ENCODE peak calls at places on chromosomes 11 and 22, in five cellular contexts. One of them, this sample, is unnamed.

GRCh38 chr11:2360081-2360642 is 16.9 kb upstream of the CD81 start:
- DNase-seq in ACHN: no peak
- DNase-seq in stimulated activated CD4-positive, alpha-beta T cell treated with anti-CD3 and anti-CD28 coated beads, Interleukin-2, amount 100 ng/mL, for 24 hours: no peak
- DNase-seq in NCI-H345: no peak
- DNase-seq in T-cell: no peak
- DNase-seq in this sample: no peak

GRCh38 chr11:13184295-13184794 is 93.2 kb upstream of the BMAL1 start:
- DNase-seq in ACHN: no peak
- DNase-seq in T-cell: no peak
- DNase-seq in stimulated activated CD4-positive, alpha-beta T cell treated with anti-CD3 and anti-CD28 coated beads, Interleukin-2, amount 100 ng/mL, for 24 hours: no peak
- DNase-seq in NCI-H345: no peak
- DNase-seq in this sample: no peak

GRCh38 chr11:102237096-102237735 is 80.1 kb upstream of the BIRC3 start:
- DNase-seq in stimulated activated CD4-positive, alpha-beta T cell treated with anti-CD3 and anti-CD28 coated beads, Interleukin-2, amount 100 ng/mL, for 24 hours: no peak
- DNase-seq in NCI-H345: no peak
- DNase-seq in T-cell: no peak
- DNase-seq in ACHN: no peak
- DNase-seq in this sample: no peak

GRCh38 chr11:115654792-115655191 is 150.6 kb upstream of the CADM1 start:
- DNase-seq in NCI-H345: no peak
- DNase-seq in stimulated activated CD4-positive, alpha-beta T cell treated with anti-CD3 and anti-CD28 coated beads, Interleukin-2, amount 100 ng/mL, for 24 hours: no peak
- DNase-seq in ACHN: no peak
- DNase-seq in T-cell: no peak
- DNase-seq in this sample: no peak

GRCh38 chr11:130897262-130898182 is 18.8 kb downstream of the SNX19 start:
- DNase-seq in ACHN: peak; percentile 90
- DNase-seq in T-cell: no peak
- DNase-seq in stimulated activated CD4-positive, alpha-beta T cell treated with anti-CD3 and anti-CD28 coated beads, Interleukin-2, amount 100 ng/mL, for 24 hours: no peak
- DNase-seq in NCI-H345: no peak
- DNase-seq in this sample: peak; percentile 76

GRCh38 chr11:122215244-122215992 is 99.4 kb upstream of the BLID start:
- DNase-seq in T-cell: no peak
- DNase-seq in NCI-H345: peak; percentile 57
- DNase-seq in ACHN: peak; percentile 39
- DNase-seq in stimulated activated CD4-positive, alpha-beta T cell treated with anti-CD3 and anti-CD28 coated beads, Interleukin-2, amount 100 ng/mL, for 24 hours: peak; percentile 52
- DNase-seq in this sample: peak; percentile 73

GRCh38 chr11:66045177-66045639 is 3.8 kb downstream of the GAL3ST3 start:
- DNase-seq in ACHN: peak; percentile 71
- DNase-seq in T-cell: peak; percentile 81
- DNase-seq in NCI-H345: peak; percentile 87
- DNase-seq in stimulated activated CD4-positive, alpha-beta T cell treated with anti-CD3 and anti-CD28 coated beads, Interleukin-2, amount 100 ng/mL, for 24 hours: peak; percentile 84
- DNase-seq in this sample: peak; percentile 84

GRCh38 chr11:6695377-6695776 is 12.2 kb upstream of the MRPL17 start:
- DNase-seq in T-cell: no peak
- DNase-seq in stimulated activated CD4-positive, alpha-beta T cell treated with anti-CD3 and anti-CD28 coated beads, Interleukin-2, amount 100 ng/mL, for 24 hours: no peak
- DNase-seq in ACHN: no peak
- DNase-seq in NCI-H345: no peak
- DNase-seq in this sample: no peak

GRCh38 chr11:128290106-128290840 is 297.1 kb downstream of the ETS1 start:
- DNase-seq in stimulated activated CD4-positive, alpha-beta T cell treated with anti-CD3 and anti-CD28 coated beads, Interleukin-2, amount 100 ng/mL, for 24 hours: peak; percentile 62
- DNase-seq in ACHN: peak; percentile 60
- DNase-seq in T-cell: peak; percentile 67
- DNase-seq in NCI-H345: peak; percentile 71
- DNase-seq in this sample: peak; percentile 77

GRCh38 chr11:31397239-31397834 is 27.7 kb downstream of the DNAJC24 start:
- DNase-seq in NCI-H345: peak; percentile 14
- DNase-seq in stimulated activated CD4-positive, alpha-beta T cell treated with anti-CD3 and anti-CD28 coated beads, Interleukin-2, amount 100 ng/mL, for 24 hours: no peak
- DNase-seq in ACHN: peak; percentile 50
- DNase-seq in T-cell: no peak
- DNase-seq in this sample: no peak

GRCh38 chr11:26201411-26201810 is 130.5 kb upstream of the ANO3 start:
- DNase-seq in ACHN: peak; percentile 3
- DNase-seq in T-cell: no peak
- DNase-seq in NCI-H345: no peak
- DNase-seq in stimulated activated CD4-positive, alpha-beta T cell treated with anti-CD3 and anti-CD28 coated beads, Interleukin-2, amount 100 ng/mL, for 24 hours: no peak
- DNase-seq in this sample: no peak

GRCh38 chr11:92107331-92107730 is 117.3 kb upstream of the FAT3 start:
- DNase-seq in NCI-H345: no peak
- DNase-seq in stimulated activated CD4-positive, alpha-beta T cell treated with anti-CD3 and anti-CD28 coated beads, Interleukin-2, amount 100 ng/mL, for 24 hours: no peak
- DNase-seq in ACHN: no peak
- DNase-seq in T-cell: no peak
- DNase-seq in this sample: no peak

GRCh38 chr22:30553971-30554370 is 7.4 kb upstream of the SEC14L6 start:
- DNase-seq in NCI-H345: no peak
- DNase-seq in T-cell: no peak
- DNase-seq in ACHN: no peak
- DNase-seq in stimulated activated CD4-positive, alpha-beta T cell treated with anti-CD3 and anti-CD28 coated beads, Interleukin-2, amount 100 ng/mL, for 24 hours: no peak
- DNase-seq in this sample: no peak

GRCh38 chr11:104279587-104279986 is 115.6 kb upstream of the PDGFD start:
- DNase-seq in T-cell: no peak
- DNase-seq in stimulated activated CD4-positive, alpha-beta T cell treated with anti-CD3 and anti-CD28 coated beads, Interleukin-2, amount 100 ng/mL, for 24 hours: no peak
- DNase-seq in ACHN: no peak
- DNase-seq in NCI-H345: no peak
- DNase-seq in this sample: no peak

GRCh38 chr11:44833869-44834452 is 107.2 kb downstream of the TSPAN18 start:
- DNase-seq in T-cell: no peak
- DNase-seq in stimulated activated CD4-positive, alpha-beta T cell treated with anti-CD3 and anti-CD28 coated beads, Interleukin-2, amount 100 ng/mL, for 24 hours: no peak
- DNase-seq in ACHN: no peak
- DNase-seq in NCI-H345: peak; percentile 8
- DNase-seq in this sample: no peak

GRCh38 chr11:13368041-13368446 is 90.5 kb downstream of the BMAL1 start:
- DNase-seq in NCI-H345: no peak
- DNase-seq in ACHN: peak; percentile 35
- DNase-seq in stimulated activated CD4-positive, alpha-beta T cell treated with anti-CD3 and anti-CD28 coated beads, Interleukin-2, amount 100 ng/mL, for 24 hours: no peak
- DNase-seq in T-cell: no peak
- DNase-seq in this sample: no peak

GRCh38 chr11:10197091-10197490 is 96.9 kb downstream of the SBF2 start:
- DNase-seq in T-cell: no peak
- DNase-seq in NCI-H345: no peak
- DNase-seq in ACHN: no peak
- DNase-seq in stimulated activated CD4-positive, alpha-beta T cell treated with anti-CD3 and anti-CD28 coated beads, Interleukin-2, amount 100 ng/mL, for 24 hours: no peak
- DNase-seq in this sample: no peak

GRCh38 chr11:77187776-77188175 is 59.7 kb downstream of the MYO7A start:
- DNase-seq in stimulated activated CD4-positive, alpha-beta T cell treated with anti-CD3 and anti-CD28 coated beads, Interleukin-2, amount 100 ng/mL, for 24 hours: no peak
- DNase-seq in ACHN: no peak
- DNase-seq in T-cell: no peak
- DNase-seq in NCI-H345: no peak
- DNase-seq in this sample: no peak

GRCh38 chr11:74453373-74453975 is 13.9 kb downstream of the KCNE3 start:
- DNase-seq in ACHN: peak; percentile 51
- DNase-seq in stimulated activated CD4-positive, alpha-beta T cell treated with anti-CD3 and anti-CD28 coated beads, Interleukin-2, amount 100 ng/mL, for 24 hours: peak; percentile 75
- DNase-seq in T-cell: peak; percentile 41
- DNase-seq in NCI-H345: peak; percentile 66
- DNase-seq in this sample: peak; percentile 80

GRCh38 chr11:117074122-117074521 is 24.1 kb downstream of the SIK3 start:
- DNase-seq in T-cell: no peak
- DNase-seq in stimulated activated CD4-positive, alpha-beta T cell treated with anti-CD3 and anti-CD28 coated beads, Interleukin-2, amount 100 ng/mL, for 24 hours: no peak
- DNase-seq in NCI-H345: no peak
- DNase-seq in ACHN: no peak
- DNase-seq in this sample: no peak

GRCh38 chr22:22552630-22553029 is 6.4 kb downstream of the PRAME start:
- DNase-seq in ACHN: no peak
- DNase-seq in T-cell: no peak
- DNase-seq in NCI-H345: no peak
- DNase-seq in stimulated activated CD4-positive, alpha-beta T cell treated with anti-CD3 and anti-CD28 coated beads, Interleukin-2, amount 100 ng/mL, for 24 hours: no peak
- DNase-seq in this sample: no peak

GRCh38 chr11:104663190-104664140 is 234.8 kb downstream of the CASP12 start:
- DNase-seq in stimulated activated CD4-positive, alpha-beta T cell treated with anti-CD3 and anti-CD28 coated beads, Interleukin-2, amount 100 ng/mL, for 24 hours: no peak
- DNase-seq in T-cell: no peak
- DNase-seq in ACHN: no peak
- DNase-seq in NCI-H345: no peak
- DNase-seq in this sample: no peak

GRCh38 chr11:97611345-97611744 is 1221.5 kb downstream of the JRKL start:
- DNase-seq in T-cell: no peak
- DNase-seq in ACHN: no peak
- DNase-seq in stimulated activated CD4-positive, alpha-beta T cell treated with anti-CD3 and anti-CD28 coated beads, Interleukin-2, amount 100 ng/mL, for 24 hours: no peak
- DNase-seq in NCI-H345: no peak
- DNase-seq in this sample: no peak